ENCODE peak calls at places on chromosomes 5 and 9, in eight cellular contexts. V, Q, Z, F, L, U, A and I are unnamed samples.

GRCh38 chr5:177362871-177363507 is 5.3 kb downstream of the RGS14 start:
- DNase-seq in V (peak; percentile 78), Z (peak; percentile 85), L (peak; percentile 40), F (peak; percentile 57), U (peak; percentile 72), A (peak; percentile 71), Q (no peak), I (peak; percentile 92)

GRCh38 chr9:96436063-96436455 is 13.9 kb upstream of the HABP4 start:
- DNase-seq in L (no peak), A (no peak), Z (no peak), F (no peak), V (no peak), U (no peak), Q (no peak), I (no peak)

GRCh38 chr5:1511651-1512540 is 11.9 kb downstream of the LPCAT1 start:
- DNase-seq in U (peak; percentile 11), Z (peak; percentile 36), L (no peak), A (no peak), V (peak; percentile 27), F (peak; percentile 28), Q (no peak), I (peak; percentile 0)

GRCh38 chr5:207599-207998 is 10.4 kb downstream of the CCDC127 start:
- DNase-seq in F (no peak), V (no peak), U (no peak), Q (no peak), Z (no peak), A (no peak), L (no peak), I (no peak)

GRCh38 chr5:110790673-110791072 is 51.9 kb downstream of the SLC25A46 start:
- DNase-seq in A (no peak), Z (peak; percentile 41), F (no peak), U (no peak), Q (no peak), L (no peak), V (no peak), I (no peak)

GRCh38 chr9:133238851-133239532 is 29.9 kb upstream of the OBP2B start:
- DNase-seq in U (peak; percentile 42), A (no peak), Q (no peak), V (peak; percentile 87), Z (peak; percentile 61), L (no peak), F (peak; percentile 80), I (peak; percentile 84)

GRCh38 chr9:93955356-93956182 is 414 bp upstream of the BARX1 start:
- DNase-seq in A (no peak), F (no peak), Z (no peak), U (no peak), V (no peak), L (no peak), Q (no peak), I (no peak)

GRCh38 chr5:36985387-36985786 is 108.8 kb downstream of the NIPBL start:
- DNase-seq in Z (no peak), A (no peak), Q (no peak), L (no peak), F (no peak), V (no peak), U (no peak), I (no peak)

GRCh38 chr9:92004045-92004392 is 54.0 kb upstream of the ROR2 start:
- DNase-seq in L (no peak), F (no peak), U (no peak), V (no peak), Z (no peak), Q (no peak), A (no peak), I (no peak)

GRCh38 chr9:92003308-92004044 is 53.4 kb upstream of the ROR2 start:
- DNase-seq in F (no peak), Z (no peak), V (no peak), Q (no peak), L (no peak), A (no peak), U (no peak), I (no peak)

GRCh38 chr9:92001244-92001643 is 51.2 kb upstream of the ROR2 start:
- DNase-seq in V (no peak), Q (no peak), Z (no peak), F (peak; percentile 13), U (no peak), A (no peak), L (no peak), I (no peak)
- H3K27ac ChIP-seq in V (no peak overlapping the region), Q (no peak overlapping the region), Z (no peak overlapping the region), F (no peak overlapping the region), U (no peak overlapping the region), A (no peak overlapping the region), L (no peak overlapping the region), I (no peak overlapping the region)

GRCh38 chr9:126538550-126538949 is 75.2 kb upstream of the LMX1B start:
- DNase-seq in Z (no peak), F (no peak), Q (no peak), L (no peak), A (no peak), U (no peak), V (no peak), I (no peak)
- H3K27ac ChIP-seq in Z (no peak overlapping the region), F (no peak overlapping the region), Q (no peak overlapping the region), L (no peak overlapping the region), A (no peak overlapping the region), U (no peak overlapping the region), V (no peak overlapping the region), I (no peak overlapping the region)

GRCh38 chr5:21817668-21818419 is 1035.3 kb downstream of the CDH12 start:
- DNase-seq in L (no peak), U (no peak), A (no peak), F (no peak), V (no peak), Z (no peak), Q (no peak), I (no peak)
- H3K27ac ChIP-seq in L (no peak overlapping the region), U (no peak overlapping the region), A (no peak overlapping the region), F (no peak overlapping the region), V (no peak overlapping the region), Z (no peak overlapping the region), Q (no peak overlapping the region), I (no peak overlapping the region)

GRCh38 chr9:4241552-4241951 is 58.3 kb downstream of the GLIS3 start:
- DNase-seq in L (no peak), V (no peak), F (no peak), U (no peak), Q (no peak), A (no peak), Z (no peak), I (no peak)

GRCh38 chr9:4242239-4242638 is 57.6 kb downstream of the GLIS3 start:
- DNase-seq in V (no peak), Q (no peak), L (no peak), A (no peak), U (no peak), Z (no peak), F (no peak), I (no peak)

GRCh38 chr9:4235951-4236804 is 63.7 kb downstream of the GLIS3 start:
- DNase-seq in Q (no peak), Z (peak; percentile 13), V (no peak), A (peak; percentile 10), U (no peak), L (no peak), F (no peak), I (no peak)

GRCh38 chr9:4237748-4238511 is 61.9 kb downstream of the GLIS3 start:
- DNase-seq in L (no peak), Q (no peak), V (no peak), Z (no peak), U (no peak), F (no peak), A (no peak), I (peak; percentile 27)

GRCh38 chr9:4238522-4238921 is 61.3 kb downstream of the GLIS3 start:
- DNase-seq in Z (no peak), V (no peak), A (no peak), Q (no peak), L (no peak), U (no peak), F (no peak), I (no peak)
- H3K27ac ChIP-seq in Z (no peak overlapping the region), V (no peak overlapping the region), A (peak overlapping the region; percentile 26), Q (peak overlapping the region; percentile 69), L (peak overlapping the region; percentile 22), U (peak overlapping the region; percentile 52), F (no peak overlapping the region), I (peak overlapping the region; percentile 88)

GRCh38 chr9:126860757-126861466 is 473 bp downstream of the ZBTB34 start:
- DNase-seq in A (no peak), L (no peak), U (no peak), V (no peak), Q (no peak), Z (peak; percentile 42), F (no peak), I (peak; percentile 47)

GRCh38 chr9:126859111-126859510 is 1.3 kb upstream of the ZBTB34 start:
- DNase-seq in V (no peak), F (no peak), A (no peak), Z (no peak), U (no peak), L (no peak), Q (no peak), I (no peak)

GRCh38 chr9:126862461-126862830 is 2.0 kb downstream of the ZBTB34 start:
- DNase-seq in F (no peak), U (no peak), Q (no peak), Z (no peak), V (no peak), L (no peak), A (no peak), I (peak; percentile 63)

GRCh38 chr9:126860077-126860756 is at the start of gene ZBTB34:
- DNase-seq in Z (peak; percentile 73), Q (no peak), A (peak; percentile 39), F (peak; percentile 64), L (no peak), V (peak; percentile 82), U (peak; percentile 66), I (peak; percentile 62)

GRCh38 chr9:126861707-126862460 is 1.4 kb downstream of the ZBTB34 start:
- DNase-seq in L (no peak), Z (no peak), V (no peak), A (no peak), U (no peak), F (no peak), Q (no peak), I (no peak)
- H3K27ac ChIP-seq in L (peak overlapping the region; percentile 93), Z (no peak overlapping the region), V (no peak overlapping the region), A (peak overlapping the region; percentile 94), U (no peak overlapping the region), F (peak overlapping the region; percentile 7), Q (peak overlapping the region; percentile 64), I (peak overlapping the region; percentile 62)

DNA sequence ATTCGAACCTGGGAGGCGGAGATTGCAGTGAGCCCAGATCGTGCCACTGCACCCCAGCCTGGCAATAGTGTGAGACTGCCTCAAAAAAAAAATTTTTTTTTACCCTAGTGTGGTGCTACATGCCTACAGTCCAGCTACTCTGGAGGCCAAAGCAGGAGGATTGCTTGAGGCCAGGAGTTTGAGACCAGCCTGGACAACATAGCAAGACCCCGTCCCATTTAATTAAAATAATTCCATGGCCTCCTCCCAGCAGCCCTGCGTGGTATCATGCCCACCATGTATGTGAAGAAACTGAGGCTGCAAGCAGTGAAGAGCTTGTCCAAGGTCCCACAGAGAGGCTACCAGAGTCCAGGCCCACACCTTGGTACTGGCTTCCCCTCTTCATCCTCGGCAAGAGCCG is 19.4 kb upstream of the PHYHD1 start:
- DNase-seq in Q (no peak), V (no peak), Z (no peak), F (no peak), U (no peak), L (no peak), A (no peak), I (no peak)
- H3K27ac ChIP-seq in Q (no peak overlapping the region), V (no peak overlapping the region), Z (peak overlapping the region; percentile 99), F (no peak overlapping the region), U (no peak overlapping the region), L (peak overlapping the region; percentile 65), A (peak overlapping the region; percentile 87), I (peak overlapping the region; percentile 71)